ENCODE peak calls at places on chromosomes 3 and 15, in six cellular contexts. One of them, this sample, is unnamed.

GRCh38 chr3:111947179-111947727 is 31.6 kb upstream of the ABHD10 start:
- DNase-seq in heart left ventricle: no peak
- DNase-seq in thyroid gland: no peak
- DNase-seq in brain microvascular endothelial cell: peak; percentile 50
- DNase-seq in pancreas: no peak
- DNase-seq in CD4-positive, CD25-positive, alpha-beta regulatory T cell: no peak
- DNase-seq in this sample: no peak

GRCh38 chr3:160661660-160662059 is 15.3 kb upstream of the ARL14 start:
- DNase-seq in heart left ventricle: no peak
- DNase-seq in thyroid gland: no peak
- DNase-seq in brain microvascular endothelial cell: no peak
- DNase-seq in pancreas: no peak
- DNase-seq in CD4-positive, CD25-positive, alpha-beta regulatory T cell: no peak
- DNase-seq in this sample: no peak

GRCh38 chr3:55621648-55622047 is 134.5 kb upstream of the WNT5A start:
- DNase-seq in heart left ventricle: no peak
- DNase-seq in thyroid gland: no peak
- DNase-seq in brain microvascular endothelial cell: no peak
- DNase-seq in pancreas: no peak
- DNase-seq in CD4-positive, CD25-positive, alpha-beta regulatory T cell: no peak
- DNase-seq in this sample: no peak

GRCh38 chr3:24136624-24137310 is 191.7 kb downstream of the NR1D2 start:
- DNase-seq in heart left ventricle: no peak
- DNase-seq in thyroid gland: no peak
- DNase-seq in brain microvascular endothelial cell: no peak
- DNase-seq in pancreas: no peak
- DNase-seq in CD4-positive, CD25-positive, alpha-beta regulatory T cell: no peak
- DNase-seq in this sample: no peak

GRCh38 chr15:43246261-43246764 is 20.4 kb downstream of the TGM5 start:
- DNase-seq in heart left ventricle: no peak
- DNase-seq in thyroid gland: no peak
- DNase-seq in brain microvascular endothelial cell: no peak
- DNase-seq in pancreas: no peak
- DNase-seq in CD4-positive, CD25-positive, alpha-beta regulatory T cell: no peak
- DNase-seq in this sample: no peak

GRCh38 chr15:76904461-76905012 is 603 bp downstream of the SCAPER start:
- DNase-seq in heart left ventricle: peak; percentile 31
- DNase-seq in thyroid gland: peak; percentile 36
- DNase-seq in brain microvascular endothelial cell: no peak
- DNase-seq in pancreas: peak; percentile 40
- DNase-seq in CD4-positive, CD25-positive, alpha-beta regulatory T cell: peak; percentile 41
- DNase-seq in this sample: no peak

GRCh38 chr3:57397175-57398026 is 104.9 kb upstream of the ASB14 start:
- DNase-seq in heart left ventricle: peak; percentile 23
- DNase-seq in thyroid gland: peak; percentile 35
- DNase-seq in brain microvascular endothelial cell: peak; percentile 44
- DNase-seq in pancreas: peak; percentile 65
- DNase-seq in CD4-positive, CD25-positive, alpha-beta regulatory T cell: peak; percentile 81
- DNase-seq in this sample: no peak

GRCh38 chr15:101434032-101434920 is 55.2 kb downstream of the PCSK6 start:
- DNase-seq in heart left ventricle: no peak
- DNase-seq in thyroid gland: no peak
- DNase-seq in brain microvascular endothelial cell: no peak
- DNase-seq in pancreas: no peak
- DNase-seq in CD4-positive, CD25-positive, alpha-beta regulatory T cell: no peak
- DNase-seq in this sample: no peak

GRCh38 chr15:42009474-42009873 is 11.4 kb downstream of the PLA2G4E start:
- DNase-seq in heart left ventricle: no peak
- DNase-seq in thyroid gland: no peak
- DNase-seq in brain microvascular endothelial cell: no peak
- DNase-seq in pancreas: no peak
- DNase-seq in CD4-positive, CD25-positive, alpha-beta regulatory T cell: no peak
- DNase-seq in this sample: no peak

GRCh38 chr15:49088996-49089395 is 42.8 kb upstream of the SECISBP2L start:
- DNase-seq in heart left ventricle: no peak
- DNase-seq in thyroid gland: no peak
- DNase-seq in brain microvascular endothelial cell: no peak
- DNase-seq in pancreas: no peak
- DNase-seq in CD4-positive, CD25-positive, alpha-beta regulatory T cell: no peak
- DNase-seq in this sample: no peak

GRCh38 chr3:186044973-186045372 is 63.9 kb downstream of the ETV5 start:
- DNase-seq in heart left ventricle: no peak
- DNase-seq in thyroid gland: no peak
- DNase-seq in brain microvascular endothelial cell: no peak
- DNase-seq in pancreas: peak; percentile 37
- DNase-seq in CD4-positive, CD25-positive, alpha-beta regulatory T cell: no peak
- DNase-seq in this sample: no peak

GRCh38 chr15:99345832-99346462 is 94.7 kb downstream of the LRRC28 start:
- DNase-seq in heart left ventricle: no peak
- DNase-seq in thyroid gland: peak; percentile 63
- DNase-seq in brain microvascular endothelial cell: no peak
- DNase-seq in pancreas: no peak
- DNase-seq in CD4-positive, CD25-positive, alpha-beta regulatory T cell: no peak
- DNase-seq in this sample: no peak
- H3K4me3 ChIP-seq in heart left ventricle: no peak overlapping the region
- H3K4me3 ChIP-seq in thyroid gland: no peak overlapping the region
- H3K4me3 ChIP-seq in brain microvascular endothelial cell: no peak overlapping the region
- H3K4me3 ChIP-seq in pancreas: no peak overlapping the region
- H3K4me3 ChIP-seq in CD4-positive, CD25-positive, alpha-beta regulatory T cell: no peak overlapping the region
- H3K4me3 ChIP-seq in this sample: no peak overlapping the region

GRCh38 chr15:60137711-60138396 is 133.7 kb downstream of the FOXB1 start:
- DNase-seq in heart left ventricle: no peak
- DNase-seq in thyroid gland: no peak
- DNase-seq in brain microvascular endothelial cell: peak; percentile 52
- DNase-seq in pancreas: no peak
- DNase-seq in CD4-positive, CD25-positive, alpha-beta regulatory T cell: no peak
- DNase-seq in this sample: no peak
- H3K27ac ChIP-seq in heart left ventricle: no peak overlapping the region
- H3K27ac ChIP-seq in thyroid gland: no peak overlapping the region
- H3K27ac ChIP-seq in brain microvascular endothelial cell: no peak overlapping the region
- H3K27ac ChIP-seq in pancreas: no peak overlapping the region
- H3K27ac ChIP-seq in CD4-positive, CD25-positive, alpha-beta regulatory T cell: no peak overlapping the region
- H3K27ac ChIP-seq in this sample: no peak overlapping the region

DNA sequence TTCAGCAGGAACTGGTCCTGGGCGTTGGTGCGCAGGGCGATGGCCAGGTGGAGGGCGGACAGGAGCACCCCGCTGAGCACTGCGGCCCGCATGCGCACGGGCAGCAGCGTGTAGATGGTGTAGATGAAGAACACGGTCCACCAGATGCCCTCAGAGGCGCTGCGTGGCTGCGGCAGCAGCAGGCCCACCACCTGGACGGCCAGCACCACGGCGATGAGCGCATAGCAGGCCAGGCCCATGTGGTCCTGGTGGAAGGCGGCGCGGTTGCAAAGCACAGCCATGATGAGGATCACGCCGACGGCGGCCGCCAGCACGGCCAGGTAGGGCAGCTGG is 1.5 kb downstream of the ADCY5 start:
- DNase-seq in heart left ventricle: peak; percentile 44
- DNase-seq in thyroid gland: no peak
- DNase-seq in brain microvascular endothelial cell: no peak
- DNase-seq in pancreas: peak; percentile 35
- DNase-seq in CD4-positive, CD25-positive, alpha-beta regulatory T cell: no peak
- DNase-seq in this sample: no peak
- H3K4me3 ChIP-seq in heart left ventricle: peak overlapping the region; percentile 72
- H3K4me3 ChIP-seq in thyroid gland: no peak overlapping the region
- H3K4me3 ChIP-seq in brain microvascular endothelial cell: no peak overlapping the region
- H3K4me3 ChIP-seq in pancreas: no peak overlapping the region
- H3K4me3 ChIP-seq in CD4-positive, CD25-positive, alpha-beta regulatory T cell: no peak overlapping the region
- H3K4me3 ChIP-seq in this sample: peak overlapping the region; percentile 86

DNA sequence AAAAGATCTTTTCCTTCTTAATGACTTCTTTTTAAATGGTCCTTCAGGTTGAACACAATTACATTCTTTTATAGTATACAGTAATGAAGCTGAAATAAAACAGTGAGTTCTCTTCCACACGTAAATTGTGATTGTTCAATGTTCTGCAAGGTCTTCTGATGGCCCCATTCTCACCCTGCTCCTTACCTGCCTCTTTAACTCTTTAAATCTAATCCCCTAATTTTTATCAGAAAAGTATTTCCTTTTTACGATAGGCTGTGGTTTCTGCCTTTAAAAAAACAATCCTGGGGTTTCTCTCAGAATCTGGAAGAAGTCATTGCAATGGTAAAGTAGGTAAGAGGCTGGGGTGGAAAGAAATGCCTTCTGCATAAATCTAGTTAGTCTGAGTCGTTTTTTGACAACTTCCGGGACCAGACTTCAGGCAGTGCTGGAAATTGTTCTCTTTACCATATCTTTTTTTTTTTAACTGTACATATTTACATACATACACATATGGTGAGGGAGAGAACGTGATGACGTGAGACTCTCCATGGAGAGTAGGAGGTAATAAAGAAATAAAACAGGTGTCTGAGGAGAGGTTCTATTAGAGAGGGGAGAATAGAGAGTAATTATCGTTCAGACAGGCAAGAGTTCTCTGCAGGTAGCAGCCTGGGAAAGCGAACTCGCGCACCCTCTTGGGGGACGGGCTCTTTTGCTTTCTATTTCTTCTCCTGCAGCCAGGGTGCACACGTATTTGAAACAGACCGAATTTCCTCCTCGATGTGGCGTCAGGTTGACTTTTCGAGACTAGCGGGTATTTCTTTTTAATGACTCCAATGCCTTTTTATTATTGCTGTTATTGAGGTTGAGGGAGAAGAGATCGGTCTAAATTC is at the start of gene SIDT1:
- DNase-seq in heart left ventricle: no peak
- DNase-seq in thyroid gland: peak; percentile 47
- DNase-seq in brain microvascular endothelial cell: no peak
- DNase-seq in pancreas: peak; percentile 20
- DNase-seq in CD4-positive, CD25-positive, alpha-beta regulatory T cell: peak; percentile 90
- DNase-seq in this sample: no peak
- H3K27ac ChIP-seq in heart left ventricle: no peak within 1 kb of the TSS
- H3K27ac ChIP-seq in thyroid gland: no peak within 1 kb of the TSS
- H3K27ac ChIP-seq in brain microvascular endothelial cell: no peak within 1 kb of the TSS
- H3K27ac ChIP-seq in pancreas: peak within 1 kb of the TSS; percentile 34
- H3K27ac ChIP-seq in CD4-positive, CD25-positive, alpha-beta regulatory T cell: peak within 1 kb of the TSS; percentile 89
- H3K27ac ChIP-seq in this sample: no peak within 1 kb of the TSS

DNA sequence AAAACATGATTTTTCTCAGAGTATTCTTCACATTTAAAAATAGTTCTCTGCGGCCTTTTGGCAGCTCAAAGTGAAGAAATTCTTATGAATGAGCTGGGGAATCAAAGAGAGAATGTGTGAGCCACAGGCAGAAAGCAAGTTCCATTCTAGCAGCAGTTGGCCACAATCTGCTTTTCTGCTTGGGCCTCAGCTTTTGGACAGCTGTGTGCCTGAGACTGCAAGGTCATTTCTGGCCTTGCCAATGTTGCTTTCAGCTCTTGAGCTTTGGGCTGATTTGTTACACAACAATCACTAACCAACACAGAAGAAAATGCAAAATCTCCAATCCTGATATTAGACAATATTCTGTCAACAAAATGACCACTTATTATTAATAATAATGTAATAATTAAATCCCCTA is 14.4 kb upstream of the TM4SF4 start:
- DNase-seq in heart left ventricle: peak; percentile 64
- DNase-seq in thyroid gland: no peak
- DNase-seq in brain microvascular endothelial cell: no peak
- DNase-seq in pancreas: peak; percentile 32
- DNase-seq in CD4-positive, CD25-positive, alpha-beta regulatory T cell: no peak
- DNase-seq in this sample: peak; percentile 34
- H3K4me3 ChIP-seq in heart left ventricle: no peak overlapping the region
- H3K4me3 ChIP-seq in thyroid gland: no peak overlapping the region
- H3K4me3 ChIP-seq in brain microvascular endothelial cell: no peak overlapping the region
- H3K4me3 ChIP-seq in pancreas: no peak overlapping the region
- H3K4me3 ChIP-seq in CD4-positive, CD25-positive, alpha-beta regulatory T cell: no peak overlapping the region
- H3K4me3 ChIP-seq in this sample: no peak overlapping the region

DNA sequence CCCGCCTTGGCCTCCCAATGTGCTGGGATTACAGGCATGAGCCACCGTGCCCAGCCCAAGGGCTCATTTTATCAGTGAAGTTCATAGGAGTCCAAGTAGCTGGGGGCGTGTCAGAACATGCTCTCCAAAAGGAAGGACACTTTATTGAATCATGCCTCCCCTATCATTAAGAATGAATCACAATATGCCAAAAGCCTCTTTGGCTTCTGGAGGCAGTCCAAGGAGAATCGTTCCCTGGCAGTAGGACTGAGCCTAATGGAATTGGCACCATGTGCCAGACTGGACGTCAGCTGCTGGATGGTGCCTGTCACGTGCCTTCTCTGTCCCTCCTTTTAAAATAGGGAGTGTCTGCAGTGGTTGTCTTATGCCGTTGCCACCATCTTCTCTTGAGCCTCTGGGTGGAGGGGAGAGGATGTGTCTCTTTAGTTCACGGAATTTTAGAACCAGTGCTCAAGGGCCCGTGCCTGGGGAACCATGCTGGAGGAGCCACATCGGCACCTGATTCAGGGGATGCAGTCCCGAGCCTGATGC is 234.7 kb upstream of the LYSMD4 start:
- DNase-seq in heart left ventricle: no peak
- DNase-seq in thyroid gland: no peak
- DNase-seq in brain microvascular endothelial cell: no peak
- DNase-seq in pancreas: no peak
- DNase-seq in CD4-positive, CD25-positive, alpha-beta regulatory T cell: no peak
- DNase-seq in this sample: no peak
- H3K27ac ChIP-seq in heart left ventricle: no peak overlapping the region
- H3K27ac ChIP-seq in thyroid gland: no peak overlapping the region
- H3K27ac ChIP-seq in brain microvascular endothelial cell: no peak overlapping the region
- H3K27ac ChIP-seq in pancreas: no peak overlapping the region
- H3K27ac ChIP-seq in CD4-positive, CD25-positive, alpha-beta regulatory T cell: no peak overlapping the region
- H3K27ac ChIP-seq in this sample: no peak overlapping the region

GRCh38 chr3:48432411-48433371 is 2.8 kb upstream of the PLXNB1 start:
- DNase-seq in heart left ventricle: no peak
- DNase-seq in thyroid gland: no peak
- DNase-seq in brain microvascular endothelial cell: no peak
- DNase-seq in pancreas: no peak
- DNase-seq in CD4-positive, CD25-positive, alpha-beta regulatory T cell: peak; percentile 43
- DNase-seq in this sample: no peak

GRCh38 chr3:48428863-48429415 is 947 bp downstream of the PLXNB1 start:
- DNase-seq in heart left ventricle: peak; percentile 58
- DNase-seq in thyroid gland: peak; percentile 65
- DNase-seq in brain microvascular endothelial cell: no peak
- DNase-seq in pancreas: peak; percentile 58
- DNase-seq in CD4-positive, CD25-positive, alpha-beta regulatory T cell: no peak
- DNase-seq in this sample: peak; percentile 53

GRCh38 chr3:48429416-48430358 is at the start of gene PLXNB1:
- DNase-seq in heart left ventricle: peak; percentile 62
- DNase-seq in thyroid gland: peak; percentile 96
- DNase-seq in brain microvascular endothelial cell: no peak
- DNase-seq in pancreas: peak; percentile 84
- DNase-seq in CD4-positive, CD25-positive, alpha-beta regulatory T cell: peak; percentile 42
- DNase-seq in this sample: peak; percentile 45

GRCh38 chr3:48431224-48432029 is 1.5 kb upstream of the PLXNB1 start:
- DNase-seq in heart left ventricle: no peak
- DNase-seq in thyroid gland: no peak
- DNase-seq in brain microvascular endothelial cell: no peak
- DNase-seq in pancreas: no peak
- DNase-seq in CD4-positive, CD25-positive, alpha-beta regulatory T cell: no peak
- DNase-seq in this sample: no peak

DNA sequence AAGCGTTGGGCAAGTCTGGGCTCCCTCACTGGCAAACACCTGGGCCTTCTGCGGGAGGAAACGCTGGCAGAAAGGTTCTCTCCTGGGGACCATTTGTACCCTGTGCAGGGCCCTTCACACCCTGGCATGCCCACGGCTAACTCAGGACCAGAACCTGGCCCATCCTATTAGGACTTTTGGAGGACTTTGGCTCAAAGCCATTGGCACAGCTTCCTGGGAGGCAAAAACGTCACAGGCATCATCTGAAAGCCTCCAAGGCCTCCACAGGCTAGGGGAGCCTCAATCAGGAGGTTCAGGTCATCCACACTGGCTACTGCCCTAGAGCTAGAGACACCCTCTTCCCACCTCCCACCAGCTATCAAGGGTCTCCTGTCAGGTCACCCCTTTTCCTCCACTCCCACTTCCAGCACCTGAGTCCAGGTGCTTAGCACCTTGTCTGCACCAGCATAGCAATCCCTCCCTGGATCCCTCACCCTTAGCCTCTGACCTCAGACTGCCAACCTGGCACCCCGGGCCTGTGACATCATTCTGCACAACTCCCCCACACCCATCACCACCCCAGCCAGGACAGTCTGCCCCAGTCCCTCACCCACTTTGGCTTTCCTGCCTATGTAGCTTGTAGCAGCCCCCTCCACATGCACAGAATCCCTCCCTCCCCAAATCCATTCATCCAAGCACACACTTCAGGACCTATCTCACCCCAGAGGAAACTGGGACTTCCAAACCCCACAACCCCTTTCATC is 644 bp upstream of the PLXNB1 start:
- DNase-seq in heart left ventricle: peak; percentile 64
- DNase-seq in thyroid gland: no peak
- DNase-seq in brain microvascular endothelial cell: no peak
- DNase-seq in pancreas: peak; percentile 61
- DNase-seq in CD4-positive, CD25-positive, alpha-beta regulatory T cell: no peak
- DNase-seq in this sample: no peak
- H3K4me3 ChIP-seq in heart left ventricle: peak overlapping the region; percentile 81
- H3K4me3 ChIP-seq in thyroid gland: no peak overlapping the region
- H3K4me3 ChIP-seq in brain microvascular endothelial cell: peak overlapping the region; percentile 65
- H3K4me3 ChIP-seq in pancreas: no peak overlapping the region
- H3K4me3 ChIP-seq in CD4-positive, CD25-positive, alpha-beta regulatory T cell: no peak overlapping the region
- H3K4me3 ChIP-seq in this sample: peak overlapping the region; percentile 92